ENCODE peak calls at places on chromosome 15, in seven cellular contexts. One of them, this sample, is unnamed.
A peak's percentile ranks its signal among the peaks of the same experiment; 100 is the strongest.

GRCh38 chr15:88604381-88604951 is 16.7 kb upstream of the AEN start:
- ATAC-seq in activated CD4-positive, alpha-beta T cell treated with anti-CD3 and anti-CD28 coated beads for 36 hours: no peak
- ATAC-seq in esophagus mucosa: no peak
- ATAC-seq in naive thymus-derived CD4-positive, alpha-beta T cell: no peak
- ATAC-seq in T-cell: no peak
- ATAC-seq in HCT116: no peak
- ATAC-seq in activated B cell treated with CpG ODN at 0.5 μM for 24 hours: no peak
- ATAC-seq in this sample: no peak

GRCh38 chr15:31256385-31257265 is 70.0 kb upstream of the KLF13 start:
- ATAC-seq in activated CD4-positive, alpha-beta T cell treated with anti-CD3 and anti-CD28 coated beads for 36 hours: no peak
- ATAC-seq in naive thymus-derived CD4-positive, alpha-beta T cell: peak; percentile 38
- ATAC-seq in activated B cell treated with CpG ODN at 0.5 μM for 24 hours: peak; percentile 38
- ATAC-seq in HCT116: no peak
- ATAC-seq in T-cell: no peak
- ATAC-seq in esophagus mucosa: peak; percentile 39
- ATAC-seq in this sample: no peak

GRCh38 chr15:91864669-91865068 is 11.2 kb downstream of the SLCO3A1 start:
- ATAC-seq in HCT116: no peak
- ATAC-seq in T-cell: peak; percentile 20
- ATAC-seq in activated CD4-positive, alpha-beta T cell treated with anti-CD3 and anti-CD28 coated beads for 36 hours: no peak
- ATAC-seq in activated B cell treated with CpG ODN at 0.5 μM for 24 hours: no peak
- ATAC-seq in esophagus mucosa: no peak
- ATAC-seq in naive thymus-derived CD4-positive, alpha-beta T cell: peak; percentile 7
- ATAC-seq in this sample: peak; percentile 61

GRCh38 chr15:40042791-40043320 is 3.9 kb upstream of the SRP14 start:
- ATAC-seq in esophagus mucosa: no peak
- ATAC-seq in activated CD4-positive, alpha-beta T cell treated with anti-CD3 and anti-CD28 coated beads for 36 hours: no peak
- ATAC-seq in HCT116: no peak
- ATAC-seq in activated B cell treated with CpG ODN at 0.5 μM for 24 hours: no peak
- ATAC-seq in T-cell: no peak
- ATAC-seq in naive thymus-derived CD4-positive, alpha-beta T cell: no peak
- ATAC-seq in this sample: no peak

GRCh38 chr15:80107774-80108173 is 45.0 kb upstream of the FAH start:
- ATAC-seq in naive thymus-derived CD4-positive, alpha-beta T cell: no peak
- ATAC-seq in T-cell: no peak
- ATAC-seq in esophagus mucosa: no peak
- ATAC-seq in HCT116: no peak
- ATAC-seq in activated CD4-positive, alpha-beta T cell treated with anti-CD3 and anti-CD28 coated beads for 36 hours: no peak
- ATAC-seq in activated B cell treated with CpG ODN at 0.5 μM for 24 hours: no peak
- ATAC-seq in this sample: no peak

GRCh38 chr15:77798151-77798550 is 165.4 kb upstream of the LINGO1 start:
- ATAC-seq in naive thymus-derived CD4-positive, alpha-beta T cell: no peak
- ATAC-seq in activated B cell treated with CpG ODN at 0.5 μM for 24 hours: no peak
- ATAC-seq in esophagus mucosa: peak; percentile 28
- ATAC-seq in activated CD4-positive, alpha-beta T cell treated with anti-CD3 and anti-CD28 coated beads for 36 hours: no peak
- ATAC-seq in T-cell: no peak
- ATAC-seq in HCT116: no peak
- ATAC-seq in this sample: no peak

GRCh38 chr15:89406756-89407650 is 72.4 kb upstream of the POLG start:
- ATAC-seq in naive thymus-derived CD4-positive, alpha-beta T cell: no peak
- ATAC-seq in T-cell: no peak
- ATAC-seq in activated B cell treated with CpG ODN at 0.5 μM for 24 hours: no peak
- ATAC-seq in esophagus mucosa: no peak
- ATAC-seq in activated CD4-positive, alpha-beta T cell treated with anti-CD3 and anti-CD28 coated beads for 36 hours: no peak
- ATAC-seq in HCT116: no peak
- ATAC-seq in this sample: no peak

GRCh38 chr15:61671736-61672135 is 388.5 kb downstream of the VPS13C start:
- ATAC-seq in T-cell: no peak
- ATAC-seq in naive thymus-derived CD4-positive, alpha-beta T cell: no peak
- ATAC-seq in activated B cell treated with CpG ODN at 0.5 μM for 24 hours: no peak
- ATAC-seq in HCT116: no peak
- ATAC-seq in esophagus mucosa: no peak
- ATAC-seq in activated CD4-positive, alpha-beta T cell treated with anti-CD3 and anti-CD28 coated beads for 36 hours: no peak
- ATAC-seq in this sample: no peak

GRCh38 chr15:40933520-40933904 is 4.4 kb downstream of the DLL4 start:
- ATAC-seq in activated CD4-positive, alpha-beta T cell treated with anti-CD3 and anti-CD28 coated beads for 36 hours: no peak
- ATAC-seq in HCT116: no peak
- ATAC-seq in T-cell: no peak
- ATAC-seq in activated B cell treated with CpG ODN at 0.5 μM for 24 hours: no peak
- ATAC-seq in naive thymus-derived CD4-positive, alpha-beta T cell: no peak
- ATAC-seq in esophagus mucosa: no peak
- ATAC-seq in this sample: no peak

GRCh38 chr15:52180196-52180835 is 10.9 kb downstream of the GNB5 start:
- ATAC-seq in activated CD4-positive, alpha-beta T cell treated with anti-CD3 and anti-CD28 coated beads for 36 hours: peak; percentile 21
- ATAC-seq in HCT116: no peak
- ATAC-seq in naive thymus-derived CD4-positive, alpha-beta T cell: peak; percentile 42
- ATAC-seq in activated B cell treated with CpG ODN at 0.5 μM for 24 hours: peak; percentile 21
- ATAC-seq in T-cell: peak; percentile 49
- ATAC-seq in esophagus mucosa: peak; percentile 30
- ATAC-seq in this sample: peak; percentile 33

GRCh38 chr15:84921121-84921520 is 36.7 kb downstream of the SLC28A1 start:
- ATAC-seq in HCT116: no peak
- ATAC-seq in esophagus mucosa: no peak
- ATAC-seq in naive thymus-derived CD4-positive, alpha-beta T cell: no peak
- ATAC-seq in activated B cell treated with CpG ODN at 0.5 μM for 24 hours: no peak
- ATAC-seq in T-cell: no peak
- ATAC-seq in activated CD4-positive, alpha-beta T cell treated with anti-CD3 and anti-CD28 coated beads for 36 hours: no peak
- ATAC-seq in this sample: no peak

GRCh38 chr15:41150279-41150678 is 34.2 kb upstream of the INO80 start:
- ATAC-seq in naive thymus-derived CD4-positive, alpha-beta T cell: no peak
- ATAC-seq in HCT116: no peak
- ATAC-seq in T-cell: no peak
- ATAC-seq in esophagus mucosa: no peak
- ATAC-seq in activated CD4-positive, alpha-beta T cell treated with anti-CD3 and anti-CD28 coated beads for 36 hours: no peak
- ATAC-seq in activated B cell treated with CpG ODN at 0.5 μM for 24 hours: no peak
- ATAC-seq in this sample: peak; percentile 1

GRCh38 chr15:93298901-93299300 is 209.9 kb upstream of the RGMA start:
- ATAC-seq in naive thymus-derived CD4-positive, alpha-beta T cell: no peak
- ATAC-seq in HCT116: no peak
- ATAC-seq in activated CD4-positive, alpha-beta T cell treated with anti-CD3 and anti-CD28 coated beads for 36 hours: no peak
- ATAC-seq in T-cell: no peak
- ATAC-seq in activated B cell treated with CpG ODN at 0.5 μM for 24 hours: no peak
- ATAC-seq in esophagus mucosa: peak; percentile 94
- ATAC-seq in this sample: no peak

GRCh38 chr15:96362759-96363678 is 32.5 kb downstream of the NR2F2 start:
- ATAC-seq in T-cell: no peak
- ATAC-seq in esophagus mucosa: no peak
- ATAC-seq in activated CD4-positive, alpha-beta T cell treated with anti-CD3 and anti-CD28 coated beads for 36 hours: no peak
- ATAC-seq in activated B cell treated with CpG ODN at 0.5 μM for 24 hours: no peak
- ATAC-seq in HCT116: no peak
- ATAC-seq in naive thymus-derived CD4-positive, alpha-beta T cell: no peak
- ATAC-seq in this sample: no peak

GRCh38 chr15:30872341-30872748 is 31.4 kb upstream of the FAN1 start:
- ATAC-seq in esophagus mucosa: no peak
- ATAC-seq in activated CD4-positive, alpha-beta T cell treated with anti-CD3 and anti-CD28 coated beads for 36 hours: peak; percentile 76
- ATAC-seq in HCT116: no peak
- ATAC-seq in activated B cell treated with CpG ODN at 0.5 μM for 24 hours: no peak
- ATAC-seq in naive thymus-derived CD4-positive, alpha-beta T cell: no peak
- ATAC-seq in T-cell: no peak
- ATAC-seq in this sample: peak; percentile 88

GRCh38 chr15:47184003-47184404 is 533.3 kb upstream of the SEMA6D start:
- ATAC-seq in activated CD4-positive, alpha-beta T cell treated with anti-CD3 and anti-CD28 coated beads for 36 hours: peak; percentile 71
- ATAC-seq in activated B cell treated with CpG ODN at 0.5 μM for 24 hours: no peak
- ATAC-seq in HCT116: no peak
- ATAC-seq in T-cell: no peak
- ATAC-seq in naive thymus-derived CD4-positive, alpha-beta T cell: no peak
- ATAC-seq in esophagus mucosa: no peak
- ATAC-seq in this sample: no peak

GRCh38 chr15:32717290-32718081 is at the start of gene GREM1:
- ATAC-seq in activated CD4-positive, alpha-beta T cell treated with anti-CD3 and anti-CD28 coated beads for 36 hours: no peak
- ATAC-seq in HCT116: no peak
- ATAC-seq in activated B cell treated with CpG ODN at 0.5 μM for 24 hours: no peak
- ATAC-seq in T-cell: no peak
- ATAC-seq in esophagus mucosa: peak; percentile 15
- ATAC-seq in naive thymus-derived CD4-positive, alpha-beta T cell: no peak
- ATAC-seq in this sample: no peak

GRCh38 chr15:101607102-101607501 is 45.1 kb downstream of the TM2D3 start:
- ATAC-seq in T-cell: no peak
- ATAC-seq in HCT116: no peak
- ATAC-seq in activated CD4-positive, alpha-beta T cell treated with anti-CD3 and anti-CD28 coated beads for 36 hours: no peak
- ATAC-seq in esophagus mucosa: no peak
- ATAC-seq in activated B cell treated with CpG ODN at 0.5 μM for 24 hours: no peak
- ATAC-seq in naive thymus-derived CD4-positive, alpha-beta T cell: no peak
- ATAC-seq in this sample: no peak

GRCh38 chr15:49428392-49429095 is 5.5 kb downstream of the FGF7 start:
- ATAC-seq in esophagus mucosa: no peak
- ATAC-seq in HCT116: no peak
- ATAC-seq in naive thymus-derived CD4-positive, alpha-beta T cell: no peak
- ATAC-seq in activated CD4-positive, alpha-beta T cell treated with anti-CD3 and anti-CD28 coated beads for 36 hours: no peak
- ATAC-seq in activated B cell treated with CpG ODN at 0.5 μM for 24 hours: no peak
- ATAC-seq in T-cell: no peak
- ATAC-seq in this sample: no peak

GRCh38 chr15:66797921-66798320 is 95.9 kb downstream of the SMAD6 start:
- ATAC-seq in esophagus mucosa: no peak
- ATAC-seq in activated B cell treated with CpG ODN at 0.5 μM for 24 hours: no peak
- ATAC-seq in naive thymus-derived CD4-positive, alpha-beta T cell: no peak
- ATAC-seq in HCT116: no peak
- ATAC-seq in T-cell: no peak
- ATAC-seq in activated CD4-positive, alpha-beta T cell treated with anti-CD3 and anti-CD28 coated beads for 36 hours: no peak
- ATAC-seq in this sample: no peak

GRCh38 chr15:65076486-65077290 is at the start of gene KBTBD13:
- ATAC-seq in naive thymus-derived CD4-positive, alpha-beta T cell: no peak
- ATAC-seq in activated CD4-positive, alpha-beta T cell treated with anti-CD3 and anti-CD28 coated beads for 36 hours: no peak
- ATAC-seq in HCT116: no peak
- ATAC-seq in T-cell: no peak
- ATAC-seq in esophagus mucosa: no peak
- ATAC-seq in activated B cell treated with CpG ODN at 0.5 μM for 24 hours: no peak
- ATAC-seq in this sample: no peak

GRCh38 chr15:22877607-22878006 is 39.1 kb downstream of the NIPA2 start:
- ATAC-seq in activated CD4-positive, alpha-beta T cell treated with anti-CD3 and anti-CD28 coated beads for 36 hours: no peak
- ATAC-seq in activated B cell treated with CpG ODN at 0.5 μM for 24 hours: no peak
- ATAC-seq in HCT116: no peak
- ATAC-seq in T-cell: no peak
- ATAC-seq in esophagus mucosa: peak; percentile 8
- ATAC-seq in naive thymus-derived CD4-positive, alpha-beta T cell: no peak
- ATAC-seq in this sample: no peak

GRCh38 chr15:31513178-31513577 is 186.5 kb downstream of the KLF13 start:
- ATAC-seq in activated B cell treated with CpG ODN at 0.5 μM for 24 hours: no peak
- ATAC-seq in esophagus mucosa: no peak
- ATAC-seq in activated CD4-positive, alpha-beta T cell treated with anti-CD3 and anti-CD28 coated beads for 36 hours: no peak
- ATAC-seq in T-cell: no peak
- ATAC-seq in HCT116: no peak
- ATAC-seq in naive thymus-derived CD4-positive, alpha-beta T cell: no peak
- ATAC-seq in this sample: no peak

GRCh38 chr15:36066757-36067156 is 512.7 kb upstream of the CDIN1 start:
- ATAC-seq in activated CD4-positive, alpha-beta T cell treated with anti-CD3 and anti-CD28 coated beads for 36 hours: no peak
- ATAC-seq in HCT116: no peak
- ATAC-seq in activated B cell treated with CpG ODN at 0.5 μM for 24 hours: no peak
- ATAC-seq in esophagus mucosa: peak; percentile 51
- ATAC-seq in naive thymus-derived CD4-positive, alpha-beta T cell: no peak
- ATAC-seq in T-cell: no peak
- ATAC-seq in this sample: no peak

GRCh38 chr15:42367041-42367440 is 7.7 kb downstream of the CAPN3 start:
- ATAC-seq in activated CD4-positive, alpha-beta T cell treated with anti-CD3 and anti-CD28 coated beads for 36 hours: no peak
- ATAC-seq in naive thymus-derived CD4-positive, alpha-beta T cell: peak; percentile 70
- ATAC-seq in HCT116: no peak
- ATAC-seq in T-cell: no peak
- ATAC-seq in esophagus mucosa: no peak
- ATAC-seq in activated B cell treated with CpG ODN at 0.5 μM for 24 hours: no peak
- ATAC-seq in this sample: no peak

GRCh38 chr15:98994892-98995291 is 12.7 kb downstream of the PGPEP1L start:
- ATAC-seq in naive thymus-derived CD4-positive, alpha-beta T cell: no peak
- ATAC-seq in HCT116: no peak
- ATAC-seq in activated B cell treated with CpG ODN at 0.5 μM for 24 hours: no peak
- ATAC-seq in T-cell: no peak
- ATAC-seq in esophagus mucosa: no peak
- ATAC-seq in activated CD4-positive, alpha-beta T cell treated with anti-CD3 and anti-CD28 coated beads for 36 hours: no peak
- ATAC-seq in this sample: no peak

GRCh38 chr15:64333986-64334385 is 22.0 kb downstream of the CSNK1G1 start:
- ATAC-seq in T-cell: no peak
- ATAC-seq in HCT116: no peak
- ATAC-seq in activated CD4-positive, alpha-beta T cell treated with anti-CD3 and anti-CD28 coated beads for 36 hours: no peak
- ATAC-seq in activated B cell treated with CpG ODN at 0.5 μM for 24 hours: no peak
- ATAC-seq in naive thymus-derived CD4-positive, alpha-beta T cell: no peak
- ATAC-seq in esophagus mucosa: peak; percentile 58
- ATAC-seq in this sample: no peak

GRCh38 chr15:76337047-76337738 is 620 bp downstream of the ISL2 start:
- ATAC-seq in activated CD4-positive, alpha-beta T cell treated with anti-CD3 and anti-CD28 coated beads for 36 hours: no peak
- ATAC-seq in T-cell: no peak
- ATAC-seq in activated B cell treated with CpG ODN at 0.5 μM for 24 hours: no peak
- ATAC-seq in esophagus mucosa: no peak
- ATAC-seq in HCT116: no peak
- ATAC-seq in naive thymus-derived CD4-positive, alpha-beta T cell: no peak
- ATAC-seq in this sample: no peak

GRCh38 chr15:84783493-84784251 is 33.5 kb upstream of the ALPK3 start:
- ATAC-seq in activated CD4-positive, alpha-beta T cell treated with anti-CD3 and anti-CD28 coated beads for 36 hours: peak; percentile 18
- ATAC-seq in HCT116: no peak
- ATAC-seq in T-cell: no peak
- ATAC-seq in activated B cell treated with CpG ODN at 0.5 μM for 24 hours: no peak
- ATAC-seq in esophagus mucosa: peak; percentile 10
- ATAC-seq in naive thymus-derived CD4-positive, alpha-beta T cell: no peak
- ATAC-seq in this sample: no peak